ENCODE peak calls at places on chromosomes 5 and 9, in four cellular contexts. N is mammary epithelial cell, G is HL-60, I is Peyer's patch. D is an unnamed sample.

GRCh38 chr5:150486402-150487198 is 21.3 kb upstream of the NDST1 start:
- DNase-seq in N (peak), G (peak), I (peak), D (no peak)

GRCh38 chr9:90141723-90142122 is 500.9 kb downstream of the DIRAS2 start:
- DNase-seq in N (peak), G (no peak), I (no peak), D (no peak)

GRCh38 chr9:116288658-116289057 is 135.1 kb downstream of the PAPPA start:
- DNase-seq in N (peak), G (no peak), I (no peak), D (peak)

GRCh38 chr9:133113163-133113927 is 7.7 kb downstream of the RALGDS start:
- DNase-seq in N (no peak), G (no peak), I (no peak), D (no peak)

GRCh38 chr9:126337690-126338426 is 11.2 kb downstream of the MVB12B start:
- DNase-seq in N (no peak), G (no peak), I (no peak), D (no peak)

GRCh38 chr9:133707761-133708122 is 30.4 kb downstream of the SARDH start:
- DNase-seq in N (no peak), G (no peak), I (no peak), D (no peak)

GRCh38 chr9:79034583-79034982 is 537.2 kb upstream of the TLE4 start:
- DNase-seq in N (no peak), G (no peak), I (no peak), D (no peak)

GRCh38 chr5:66519626-66520025 is 76.6 kb upstream of the MAST4 start:
- DNase-seq in N (peak), G (no peak), I (no peak), D (no peak)

GRCh38 chr9:127828262-127829031 is 25.8 kb downstream of the FPGS start:
- DNase-seq in N (no peak), G (no peak), I (peak), D (peak)
- TF ChIP-seq CTCF in N (no peak), G (no peak), I (no peak), D (no peak)

GRCh38 chr5:173496129-173496882 is 120.1 kb downstream of the BOD1 start:
- DNase-seq in N (no peak), G (no peak), I (no peak), D (no peak)

GRCh38 chr5:173496883-173497255 is 119.6 kb downstream of the BOD1 start:
- DNase-seq in N (no peak), G (no peak), I (no peak), D (no peak)

GRCh38 chr5:173498286-173498685 is 118.2 kb downstream of the BOD1 start:
- DNase-seq in N (no peak), G (no peak), I (no peak), D (peak)

GRCh38 chr5:173498871-173499470 is 117.5 kb downstream of the BOD1 start:
- DNase-seq in N (no peak), G (no peak), I (no peak), D (no peak)

DNA sequence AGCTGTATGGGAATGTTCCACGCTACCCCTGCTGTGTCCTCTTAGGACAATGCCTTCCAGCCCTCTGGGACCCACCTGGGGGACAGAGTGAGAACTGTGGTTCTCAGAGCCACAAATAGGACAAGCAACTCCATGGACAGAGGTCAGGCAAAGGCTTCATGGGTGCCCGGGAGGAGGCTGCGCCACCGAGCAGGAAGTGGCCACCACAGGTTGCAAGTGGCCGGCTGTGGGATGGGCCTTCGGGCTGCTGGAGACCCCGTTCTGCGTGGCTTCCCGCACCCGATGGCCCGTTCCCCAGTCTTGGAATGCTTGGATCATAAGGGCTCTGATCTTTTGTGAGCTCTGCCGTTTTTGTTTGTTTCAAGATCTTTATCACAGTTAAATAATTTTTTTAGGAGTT is 118.8 kb downstream of the BOD1 start:
- DNase-seq in N (no peak), G (no peak), I (no peak), D (no peak)
- H3K27ac ChIP-seq in N (no peak), G (no peak), I (no peak), D (no peak)

GRCh38 chr9:113885183-113886002 is 9.3 kb downstream of the ZNF618 start:
- DNase-seq in N (no peak), G (no peak), I (no peak), D (no peak)

GRCh38 chr9:113886003-113886324 is 9.9 kb downstream of the ZNF618 start:
- DNase-seq in N (no peak), G (no peak), I (no peak), D (no peak)

GRCh38 chr9:113886933-113887332 is 10.8 kb downstream of the ZNF618 start:
- DNase-seq in N (peak), G (no peak), I (no peak), D (peak)

GRCh38 chr9:113887436-113887835 is 11.3 kb downstream of the ZNF618 start:
- DNase-seq in N (no peak), G (no peak), I (no peak), D (no peak)

GRCh38 chr9:113886471-113886870 is 10.4 kb downstream of the ZNF618 start:
- DNase-seq in N (no peak), G (no peak), I (no peak), D (no peak)
- H3K4me3 ChIP-seq in N (peak), G (no peak), I (peak), D (no peak)

GRCh38 chr5:15501057-15501791 is 1.2 kb downstream of the FBXL7 start:
- DNase-seq in N (peak), G (no peak), I (peak), D (peak)
- TF ChIP-seq CTCF in N (no peak), G (no peak), I (no peak), D (peak)